ENCODE peak calls at places on chromosomes 6 and 20, in seven cellular contexts. One of them, this sample, is unnamed.

GRCh38 chr6:32092760-32093497 is 16.2 kb downstream of the TNXB start:
- DNase-seq in KG1: no peak
- DNase-seq in nephron progenitor cell: no peak
- DNase-seq in COR-L47: no peak
- DNase-seq in renal cortical epithelial cell: no peak
- DNase-seq in effector CD4-positive, alpha-beta T cell: no peak
- DNase-seq in upper lobe of right lung: peak
- DNase-seq in this sample: no peak

GRCh38 chr6:7471171-7471570 is 70.3 kb upstream of the DSP start:
- DNase-seq in KG1: no peak
- DNase-seq in nephron progenitor cell: no peak
- DNase-seq in COR-L47: no peak
- DNase-seq in renal cortical epithelial cell: no peak
- DNase-seq in effector CD4-positive, alpha-beta T cell: no peak
- DNase-seq in upper lobe of right lung: no peak
- DNase-seq in this sample: no peak

GRCh38 chr6:56292505-56293181 is 45.3 kb upstream of the COL21A1 start:
- DNase-seq in KG1: peak
- DNase-seq in nephron progenitor cell: peak
- DNase-seq in COR-L47: peak
- DNase-seq in renal cortical epithelial cell: peak
- DNase-seq in effector CD4-positive, alpha-beta T cell: no peak
- DNase-seq in upper lobe of right lung: no peak
- DNase-seq in this sample: peak

GRCh38 chr6:20540683-20541082 is 6.4 kb downstream of the CDKAL1 start:
- DNase-seq in KG1: no peak
- DNase-seq in nephron progenitor cell: no peak
- DNase-seq in COR-L47: no peak
- DNase-seq in renal cortical epithelial cell: no peak
- DNase-seq in effector CD4-positive, alpha-beta T cell: no peak
- DNase-seq in upper lobe of right lung: no peak
- DNase-seq in this sample: peak

GRCh38 chr6:92810913-92811312 is 608.4 kb downstream of the EPHA7 start:
- DNase-seq in KG1: no peak
- DNase-seq in nephron progenitor cell: peak
- DNase-seq in COR-L47: peak
- DNase-seq in renal cortical epithelial cell: peak
- DNase-seq in effector CD4-positive, alpha-beta T cell: no peak
- DNase-seq in upper lobe of right lung: no peak
- DNase-seq in this sample: peak

GRCh38 chr6:169960003-169960344 is 208.6 kb downstream of the ERMARD start:
- DNase-seq in KG1: no peak
- DNase-seq in nephron progenitor cell: no peak
- DNase-seq in COR-L47: no peak
- DNase-seq in renal cortical epithelial cell: no peak
- DNase-seq in effector CD4-positive, alpha-beta T cell: no peak
- DNase-seq in upper lobe of right lung: no peak
- DNase-seq in this sample: no peak

GRCh38 chr20:14817121-14817520 is 479.7 kb upstream of the FLRT3 start:
- DNase-seq in KG1: no peak
- DNase-seq in nephron progenitor cell: no peak
- DNase-seq in COR-L47: no peak
- DNase-seq in renal cortical epithelial cell: no peak
- DNase-seq in effector CD4-positive, alpha-beta T cell: no peak
- DNase-seq in upper lobe of right lung: no peak
- DNase-seq in this sample: no peak

GRCh38 chr6:133341607-133342158 is 100.5 kb downstream of the EYA4 start:
- DNase-seq in KG1: no peak
- DNase-seq in nephron progenitor cell: no peak
- DNase-seq in COR-L47: peak
- DNase-seq in renal cortical epithelial cell: peak
- DNase-seq in effector CD4-positive, alpha-beta T cell: no peak
- DNase-seq in upper lobe of right lung: no peak
- DNase-seq in this sample: peak

GRCh38 chr6:85464260-85464644 is 14.4 kb downstream of the NT5E start:
- DNase-seq in KG1: no peak
- DNase-seq in nephron progenitor cell: no peak
- DNase-seq in COR-L47: no peak
- DNase-seq in renal cortical epithelial cell: peak
- DNase-seq in effector CD4-positive, alpha-beta T cell: no peak
- DNase-seq in upper lobe of right lung: no peak
- DNase-seq in this sample: peak

GRCh38 chr6:16397623-16398022 is 159.2 kb downstream of the GMPR start:
- DNase-seq in KG1: no peak
- DNase-seq in nephron progenitor cell: no peak
- DNase-seq in COR-L47: no peak
- DNase-seq in renal cortical epithelial cell: no peak
- DNase-seq in effector CD4-positive, alpha-beta T cell: no peak
- DNase-seq in upper lobe of right lung: no peak
- DNase-seq in this sample: no peak